ENCODE peak calls at places on chromosomes 7 and 10, in four cellular contexts. One of them, this sample, is unnamed. For H3K9me3, the result is how much of the 10 kb centered on the place peaks cover.

GRCh38 chr10:123554656-123555055 is 111.5 kb upstream of the GPR26 start:
- DNase-seq in psoas muscle: no peak
- DNase-seq in CD8-positive, alpha-beta T cell: no peak
- DNase-seq in cardiac muscle cell: no peak
- DNase-seq in this sample: no peak

GRCh38 chr10:70381491-70382421 is 669 bp downstream of the LRRC20 start:
- DNase-seq in CD8-positive, alpha-beta T cell: no peak
- DNase-seq in psoas muscle: peak
- DNase-seq in cardiac muscle cell: peak
- DNase-seq in this sample: no peak

GRCh38 chr10:107914450-107915276 is 750.2 kb upstream of the SORCS1 start:
- DNase-seq in CD8-positive, alpha-beta T cell: no peak
- DNase-seq in cardiac muscle cell: peak
- DNase-seq in psoas muscle: no peak
- DNase-seq in this sample: no peak

GRCh38 chr7:105581066-105581811 is at the start of gene EFCAB10:
- DNase-seq in cardiac muscle cell: peak
- DNase-seq in psoas muscle: peak
- DNase-seq in CD8-positive, alpha-beta T cell: no peak
- DNase-seq in this sample: peak

GRCh38 chr7:106178593-106179134 is 66.6 kb upstream of the SYPL1 start:
- DNase-seq in CD8-positive, alpha-beta T cell: no peak
- DNase-seq in psoas muscle: no peak
- DNase-seq in cardiac muscle cell: no peak
- DNase-seq in this sample: no peak

GRCh38 chr10:101225846-101226361 is 3.4 kb downstream of the LBX1 start:
- DNase-seq in cardiac muscle cell: no peak
- DNase-seq in psoas muscle: no peak
- DNase-seq in CD8-positive, alpha-beta T cell: no peak
- DNase-seq in this sample: no peak

GRCh38 chr10:6603142-6604125 is 23.4 kb upstream of the PRKCQ start:
- DNase-seq in CD8-positive, alpha-beta T cell: no peak
- DNase-seq in psoas muscle: no peak
- DNase-seq in cardiac muscle cell: no peak
- DNase-seq in this sample: no peak

GRCh38 chr7:20748853-20749252 is 37.8 kb downstream of the SP8 start:
- DNase-seq in CD8-positive, alpha-beta T cell: no peak
- DNase-seq in psoas muscle: no peak
- DNase-seq in cardiac muscle cell: no peak
- DNase-seq in this sample: no peak

GRCh38 chr7:70739646-70740045 is 392.3 kb upstream of the GALNT17 start:
- DNase-seq in psoas muscle: no peak
- DNase-seq in cardiac muscle cell: no peak
- DNase-seq in CD8-positive, alpha-beta T cell: no peak
- DNase-seq in this sample: no peak

GRCh38 chr7:29854257-29854938 is 48.1 kb downstream of the WIPF3 start:
- DNase-seq in CD8-positive, alpha-beta T cell: no peak
- DNase-seq in cardiac muscle cell: peak
- DNase-seq in psoas muscle: no peak
- DNase-seq in this sample: no peak

GRCh38 chr7:103765891-103766290 is 223.6 kb downstream of the RELN start:
- DNase-seq in psoas muscle: no peak
- DNase-seq in CD8-positive, alpha-beta T cell: no peak
- DNase-seq in cardiac muscle cell: no peak
- DNase-seq in this sample: no peak

GRCh38 chr10:24553051-24553612 is 170.6 kb downstream of the ARHGAP21 start:
- DNase-seq in cardiac muscle cell: no peak
- DNase-seq in psoas muscle: no peak
- DNase-seq in CD8-positive, alpha-beta T cell: no peak
- DNase-seq in this sample: no peak

GRCh38 chr10:43816351-43817321 is 168.0 kb upstream of the ZNF32 start:
- DNase-seq in cardiac muscle cell: peak
- DNase-seq in CD8-positive, alpha-beta T cell: peak
- DNase-seq in psoas muscle: no peak
- DNase-seq in this sample: peak

GRCh38 chr7:101625076-101625914 is 3.8 kb downstream of the MYL10 start:
- DNase-seq in cardiac muscle cell: peak
- DNase-seq in CD8-positive, alpha-beta T cell: no peak
- DNase-seq in psoas muscle: no peak
- DNase-seq in this sample: no peak

GRCh38 chr7:28405662-28406061 is 6.7 kb upstream of the CREB5 start:
- DNase-seq in psoas muscle: peak
- DNase-seq in cardiac muscle cell: no peak
- DNase-seq in CD8-positive, alpha-beta T cell: no peak
- DNase-seq in this sample: no peak

GRCh38 chr7:455110-455928 is 64.3 kb downstream of the PDGFA start:
- DNase-seq in cardiac muscle cell: peak
- DNase-seq in psoas muscle: peak
- DNase-seq in CD8-positive, alpha-beta T cell: no peak
- DNase-seq in this sample: no peak

GRCh38 chr7:105611856-105612775 is 30.8 kb upstream of the EFCAB10 start:
- DNase-seq in psoas muscle: no peak
- DNase-seq in cardiac muscle cell: no peak
- DNase-seq in CD8-positive, alpha-beta T cell: no peak
- DNase-seq in this sample: no peak

GRCh38 chr7:17027803-17028163 is 146.0 kb upstream of the AGR3 start:
- DNase-seq in cardiac muscle cell: no peak
- DNase-seq in CD8-positive, alpha-beta T cell: no peak
- DNase-seq in psoas muscle: no peak
- DNase-seq in this sample: no peak

GRCh38 chr7:141891338-141891737 is 24.9 kb upstream of the OR9A4 start:
- DNase-seq in cardiac muscle cell: no peak
- DNase-seq in CD8-positive, alpha-beta T cell: no peak
- DNase-seq in psoas muscle: no peak
- DNase-seq in this sample: no peak

GRCh38 chr10:96998329-96998888 is 166.3 kb downstream of the LCOR start:
- DNase-seq in CD8-positive, alpha-beta T cell: no peak
- DNase-seq in cardiac muscle cell: peak
- DNase-seq in psoas muscle: no peak
- DNase-seq in this sample: no peak

GRCh38 chr7:111094387-111094786 is 3.5 kb downstream of the LRRN3 start:
- DNase-seq in cardiac muscle cell: no peak
- DNase-seq in psoas muscle: no peak
- DNase-seq in CD8-positive, alpha-beta T cell: no peak
- DNase-seq in this sample: no peak

DNA sequence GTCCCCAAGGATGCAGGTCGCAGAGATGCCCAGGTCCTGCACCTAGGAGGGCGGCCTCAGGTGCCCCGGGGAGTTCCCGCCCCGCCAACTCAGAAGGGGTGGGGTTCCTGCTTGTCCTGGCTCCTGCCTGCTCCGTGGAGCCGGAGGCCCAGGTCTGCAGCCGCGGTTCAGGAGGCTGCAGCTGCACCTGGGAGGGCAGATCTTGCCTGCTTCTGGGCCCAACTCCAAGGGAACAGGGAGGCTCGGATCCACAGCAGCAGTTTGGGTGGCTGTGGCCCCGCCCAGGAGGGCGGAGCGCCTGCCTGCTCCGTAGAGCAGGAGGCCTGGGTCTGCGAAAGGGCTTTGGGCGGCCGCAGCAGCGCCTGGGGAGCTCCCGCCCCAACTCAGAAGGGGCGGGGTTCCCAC is 108.2 kb upstream of the EGR2 start:
- DNase-seq in cardiac muscle cell: peak
- DNase-seq in psoas muscle: no peak
- DNase-seq in CD8-positive, alpha-beta T cell: no peak
- DNase-seq in this sample: no peak
- H3K9me3 ChIP-seq in cardiac muscle cell: under half
- H3K9me3 ChIP-seq in psoas muscle: under half
- H3K9me3 ChIP-seq in CD8-positive, alpha-beta T cell: under half
- H3K9me3 ChIP-seq in this sample: under half

GRCh38 chr10:130962240-130963051 is 349.1 kb downstream of the TCERG1L start:
- DNase-seq in CD8-positive, alpha-beta T cell: no peak
- DNase-seq in cardiac muscle cell: no peak
- DNase-seq in psoas muscle: no peak
- DNase-seq in this sample: no peak
- H3K9me3 ChIP-seq in CD8-positive, alpha-beta T cell: under half
- H3K9me3 ChIP-seq in cardiac muscle cell: under half
- H3K9me3 ChIP-seq in psoas muscle: under half
- H3K9me3 ChIP-seq in this sample: under half

DNA sequence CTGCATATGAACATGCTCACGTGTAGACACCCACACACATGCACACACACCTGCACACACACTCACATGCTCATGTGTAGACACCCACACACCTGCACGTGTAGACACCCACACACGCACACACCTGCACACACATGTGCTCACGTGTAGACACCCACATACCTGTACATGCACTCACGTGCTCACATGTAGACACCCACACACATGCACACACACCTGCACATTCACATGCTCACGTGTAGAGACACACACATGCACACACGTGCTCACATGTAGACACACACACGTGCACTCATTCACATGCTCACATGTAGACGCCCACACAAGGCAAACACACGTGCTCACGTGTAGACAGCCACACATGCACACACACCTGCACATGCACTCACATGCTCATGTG is 275.8 kb downstream of the PTPRN2 start:
- DNase-seq in psoas muscle: no peak
- DNase-seq in cardiac muscle cell: no peak
- DNase-seq in CD8-positive, alpha-beta T cell: no peak
- DNase-seq in this sample: no peak
- H3K9me3 ChIP-seq in psoas muscle: under half
- H3K9me3 ChIP-seq in cardiac muscle cell: under half
- H3K9me3 ChIP-seq in CD8-positive, alpha-beta T cell: under half
- H3K9me3 ChIP-seq in this sample: under half

GRCh38 chr10:131016556-131016955 is 295.0 kb downstream of the TCERG1L start:
- DNase-seq in cardiac muscle cell: no peak
- DNase-seq in psoas muscle: no peak
- DNase-seq in CD8-positive, alpha-beta T cell: no peak
- DNase-seq in this sample: no peak
- H3K9me3 ChIP-seq in cardiac muscle cell: under half
- H3K9me3 ChIP-seq in psoas muscle: under half
- H3K9me3 ChIP-seq in CD8-positive, alpha-beta T cell: under half
- H3K9me3 ChIP-seq in this sample: under half

DNA sequence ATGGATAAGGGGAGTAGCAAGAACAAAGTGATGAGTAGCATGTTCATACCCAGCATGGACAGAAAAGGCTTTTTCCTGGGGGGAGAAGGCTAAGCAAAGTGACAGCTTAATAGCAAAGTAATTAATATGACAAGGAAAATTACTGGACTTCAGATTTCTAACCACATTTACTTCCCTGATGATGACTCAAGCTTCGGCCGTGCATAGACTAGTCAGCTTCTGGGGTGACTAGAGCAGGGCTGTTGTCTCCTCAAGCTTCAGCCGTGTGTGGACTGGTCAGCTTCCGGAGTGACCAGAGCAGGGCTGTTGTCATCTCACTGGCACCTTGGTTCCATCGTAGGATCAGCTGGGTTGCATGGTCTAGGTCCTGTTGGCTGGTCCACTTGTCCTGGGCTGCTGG is 2.1 kb upstream of the ZNF117 start:
- DNase-seq in cardiac muscle cell: no peak
- DNase-seq in CD8-positive, alpha-beta T cell: no peak
- DNase-seq in psoas muscle: no peak
- DNase-seq in this sample: no peak
- H3K9me3 ChIP-seq in cardiac muscle cell: under half
- H3K9me3 ChIP-seq in CD8-positive, alpha-beta T cell: under half
- H3K9me3 ChIP-seq in psoas muscle: under half
- H3K9me3 ChIP-seq in this sample: under half

GRCh38 chr7:57343901-57344622 is 105.9 kb upstream of the ZNF716 start:
- DNase-seq in psoas muscle: peak
- DNase-seq in cardiac muscle cell: no peak
- DNase-seq in CD8-positive, alpha-beta T cell: no peak
- DNase-seq in this sample: no peak
- H3K9me3 ChIP-seq in psoas muscle: under half
- H3K9me3 ChIP-seq in cardiac muscle cell: under half
- H3K9me3 ChIP-seq in CD8-positive, alpha-beta T cell: under half
- H3K9me3 ChIP-seq in this sample: under half

GRCh38 chr7:158549834-158550700 is 37.6 kb downstream of the PTPRN2 start:
- DNase-seq in cardiac muscle cell: no peak
- DNase-seq in CD8-positive, alpha-beta T cell: no peak
- DNase-seq in psoas muscle: no peak
- DNase-seq in this sample: no peak
- H3K9me3 ChIP-seq in cardiac muscle cell: under half
- H3K9me3 ChIP-seq in CD8-positive, alpha-beta T cell: under half
- H3K9me3 ChIP-seq in psoas muscle: under half
- H3K9me3 ChIP-seq in this sample: under half

This sample was measured in T-helper 17 cell.